ENCODE peak calls at places on chromosomes 12 and 14, in four cellular contexts. H is uterus, T is tibial artery, G is stomach. J is an unnamed sample. For H3K4me1, the result is how much of the 10 kb centered on the place peaks cover.

GRCh38 chr14:32426028-32426427 is 96.9 kb downstream of the AKAP6 start:
- DNase-seq in H (no peak), T (no peak), G (no peak), J (no peak)

GRCh38 chr14:65173973-65174693 is 71.8 kb upstream of the MAX start:
- DNase-seq in H (peak), T (no peak), G (no peak), J (no peak)

GRCh38 chr14:84017533-84017932 is 1512.4 kb upstream of the FLRT2 start:
- DNase-seq in H (no peak), T (no peak), G (no peak), J (no peak)

GRCh38 chr12:132403636-132404434 is 74.4 kb upstream of the GALNT9 start:
- DNase-seq in H (no peak), T (no peak), G (no peak), J (no peak)

GRCh38 chr14:58299665-58300202 is 1.4 kb downstream of the ARID4A start:
- DNase-seq in H (no peak), T (no peak), G (no peak), J (peak)

GRCh38 chr14:69658664-69659261 is 47.4 kb downstream of the SUSD6 start:
- DNase-seq in H (no peak), T (no peak), G (no peak), J (peak)

GRCh38 chr14:101402936-101403660 is 158.2 kb upstream of the DIO3 start:
- DNase-seq in H (no peak), T (peak), G (no peak), J (no peak)

GRCh38 chr14:51807355-51807754 is 53.1 kb upstream of the GNG2 start:
- DNase-seq in H (peak), T (no peak), G (no peak), J (no peak)

GRCh38 chr12:51721281-51721940 is 127.1 kb downstream of the FIGNL2 start:
- DNase-seq in H (no peak), T (peak), G (no peak), J (peak)

GRCh38 chr14:66920196-66920595 is 269.0 kb upstream of the GARIN2 start:
- DNase-seq in H (no peak), T (no peak), G (no peak), J (no peak)

GRCh38 chr14:67532998-67533753 is at the start of gene PLEKHH1:
- DNase-seq in H (peak), T (peak), G (peak), J (peak)

GRCh38 chr14:51597511-51597920 is 54.2 kb upstream of the FRMD6 start:
- DNase-seq in H (no peak), T (no peak), G (no peak), J (no peak)

GRCh38 chr14:105039458-105040205 is 18.7 kb upstream of the CDCA4 start:
- DNase-seq in H (no peak), T (no peak), G (no peak), J (no peak)

GRCh38 chr12:108842364-108842763 is 15.0 kb downstream of the SSH1 start:
- DNase-seq in H (no peak), T (no peak), G (no peak), J (no peak)

GRCh38 chr14:76516884-76517283 is 140.9 kb downstream of the ESRRB start:
- DNase-seq in H (no peak), T (no peak), G (no peak), J (no peak)

GRCh38 chr12:56299308-56299852 is 750 bp downstream of the CS start:
- DNase-seq in H (no peak), T (no peak), G (no peak), J (peak)

GRCh38 chr14:95294834-95295599 is 24.7 kb downstream of the CLMN start:
- DNase-seq in H (no peak), T (no peak), G (peak), J (no peak)

GRCh38 chr14:95222151-95222631 is 64.9 kb upstream of the DICER1 start:
- DNase-seq in H (peak), T (no peak), G (no peak), J (no peak)

GRCh38 chr12:99043319-99043914 is 398.3 kb downstream of the APAF1 start:
- DNase-seq in H (peak), T (peak), G (peak), J (peak)

GRCh38 chr12:3976351-3976938 is 103.2 kb upstream of the PARP11 start:
- DNase-seq in H (no peak), T (no peak), G (no peak), J (no peak)

GRCh38 chr14:91264151-91265150 is 19.9 kb upstream of the GPR68 start:
- DNase-seq in H (no peak), T (no peak), G (peak), J (no peak)

GRCh38 chr12:29519585-29520182 is 22.2 kb upstream of the OVCH1 start:
- DNase-seq in H (peak), T (no peak), G (no peak), J (no peak)

GRCh38 chr12:72063073-72063472 is 124.4 kb downstream of the TPH2 start:
- DNase-seq in H (no peak), T (no peak), G (no peak), J (no peak)

GRCh38 chr14:77616133-77616453 is 344 bp downstream of the SPTLC2 start:
- DNase-seq in H (no peak), T (no peak), G (no peak), J (no peak)

GRCh38 chr12:54217774-54218221 is 29.0 kb upstream of the SMUG1 start:
- DNase-seq in H (no peak), T (no peak), G (peak), J (peak)

GRCh38 chr12:56581418-56582145 is 48.5 kb downstream of the BAZ2A start:
- DNase-seq in H (no peak), T (no peak), G (no peak), J (no peak)

GRCh38 chr14:36659822-36660735 is 1.6 kb upstream of the PAX9 start:
- DNase-seq in H (no peak), T (no peak), G (no peak), J (no peak)

GRCh38 chr12:47022296-47022695 is 57.1 kb upstream of the PCED1B start:
- DNase-seq in H (no peak), T (no peak), G (no peak), J (no peak)

GRCh38 chr12:57124259-57124877 is 3.9 kb upstream of the LRP1 start:
- DNase-seq in H (peak), T (peak), G (peak), J (no peak)

GRCh38 chr12:106107566-106107965 is 31.2 kb downstream of the NUAK1 start:
- DNase-seq in H (no peak), T (no peak), G (no peak), J (no peak)

GRCh38 chr12:15899282-15899870 is 11.8 kb upstream of the DERA start:
- DNase-seq in H (no peak), T (no peak), G (no peak), J (no peak)

GRCh38 chr14:96083667-96084320 is 44.6 kb downstream of the C14orf132 start:
- DNase-seq in H (no peak), T (no peak), G (peak), J (no peak)

GRCh38 chr14:32545109-32545857 is 216.2 kb downstream of the AKAP6 start:
- DNase-seq in H (no peak), T (no peak), G (no peak), J (no peak)

GRCh38 chr12:116294464-116295002 is 17.0 kb upstream of the MED13L start:
- DNase-seq in H (no peak), T (no peak), G (no peak), J (no peak)

GRCh38 chr12:7694556-7694955 is 1.0 kb downstream of the GDF3 start:
- DNase-seq in H (no peak), T (no peak), G (no peak), J (no peak)

GRCh38 chr14:103518416-103519042 is 4.1 kb downstream of the CKB start:
- DNase-seq in H (peak), T (no peak), G (peak), J (peak)
- H3K4me1 ChIP-seq in H (under half), T (under half), G (half or more), J (under half)

GRCh38 chr12:69515394-69515793 is 45.2 kb downstream of the FRS2 start:
- DNase-seq in H (no peak), T (no peak), G (no peak), J (no peak)

GRCh38 chr12:69513297-69513696 is 43.1 kb downstream of the FRS2 start:
- DNase-seq in H (no peak), T (no peak), G (no peak), J (no peak)

GRCh38 chr12:69514845-69515244 is 44.7 kb downstream of the FRS2 start:
- DNase-seq in H (no peak), T (no peak), G (no peak), J (no peak)

GRCh38 chr12:69512820-69513219 is 42.6 kb downstream of the FRS2 start:
- DNase-seq in H (no peak), T (no peak), G (no peak), J (no peak)

DNA sequence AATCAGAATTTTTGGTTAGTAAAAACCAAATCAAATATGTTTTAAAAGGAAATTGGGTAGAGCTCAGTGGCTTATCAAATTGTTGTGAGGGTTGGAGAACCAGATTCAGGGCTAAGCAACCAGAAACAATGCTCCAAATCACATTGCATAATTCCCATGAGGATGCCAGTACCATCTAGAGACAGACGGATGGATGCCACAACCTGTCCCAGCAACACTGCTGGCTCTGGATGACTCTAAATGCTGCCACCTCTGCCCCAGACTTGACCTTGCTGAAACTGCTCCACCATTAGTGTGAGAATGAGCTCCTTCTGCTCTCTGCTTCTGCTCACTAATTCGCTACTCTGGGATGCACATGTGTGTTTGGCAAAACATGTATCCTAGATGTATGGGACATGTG is 43.9 kb downstream of the FRS2 start:
- DNase-seq in H (no peak), T (no peak), G (no peak), J (no peak)
- H3K4me1 ChIP-seq in H (under half), T (under half), G (under half), J (under half)

DNA sequence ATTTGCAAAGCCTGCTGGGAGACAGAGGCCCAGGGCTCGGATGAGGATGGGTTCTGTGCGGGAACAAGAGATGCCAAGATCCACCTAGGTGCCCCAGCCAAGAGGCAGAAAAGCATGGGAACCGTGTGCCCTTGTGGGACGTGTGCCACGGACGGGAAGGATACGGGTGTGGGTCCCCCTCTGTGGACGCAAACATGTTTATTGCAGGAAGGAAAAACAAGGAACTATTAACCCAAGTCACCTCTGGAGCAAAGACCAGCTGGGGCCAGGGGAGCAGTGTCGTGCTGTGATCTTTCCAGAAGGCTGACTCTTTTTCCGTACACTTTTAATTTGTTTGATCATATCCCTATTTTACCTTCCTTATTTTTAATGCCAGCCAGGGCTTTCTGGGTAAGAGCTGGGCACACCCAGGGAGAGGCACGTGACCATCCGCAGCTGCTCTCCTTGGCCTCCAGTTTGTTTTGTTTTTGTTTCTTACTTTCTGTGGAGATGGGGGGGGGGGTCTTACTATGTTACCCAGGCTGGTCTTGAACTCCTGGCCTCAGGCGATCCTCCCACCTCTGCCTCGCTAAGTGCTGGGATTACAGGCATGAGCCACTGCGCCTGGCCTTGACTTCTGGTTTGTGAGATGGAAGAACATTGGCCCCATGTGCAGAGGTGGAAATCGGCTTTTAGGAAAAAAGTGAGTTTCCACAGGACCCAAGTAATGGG is 20.7 kb downstream of the SCARB1 start:
- DNase-seq in H (no peak), T (no peak), G (no peak), J (no peak)
- H3K4me1 ChIP-seq in H (under half), T (under half), G (under half), J (under half)

GRCh38 chr14:55938249-55938791 is 179.9 kb upstream of the PELI2 start:
- DNase-seq in H (no peak), T (no peak), G (peak), J (no peak)

GRCh38 chr14:55944757-55945156 is 173.5 kb upstream of the PELI2 start:
- DNase-seq in H (no peak), T (no peak), G (no peak), J (no peak)

GRCh38 chr14:55936691-55937090 is 181.5 kb upstream of the PELI2 start:
- DNase-seq in H (no peak), T (no peak), G (peak), J (no peak)

GRCh38 chr14:55942826-55943225 is 175.4 kb upstream of the PELI2 start:
- DNase-seq in H (no peak), T (no peak), G (no peak), J (no peak)

GRCh38 chr14:55942101-55942645 is 176.0 kb upstream of the PELI2 start:
- DNase-seq in H (no peak), T (no peak), G (peak), J (peak)
- H3K4me1 ChIP-seq in H (under half), T (under half), G (under half), J (under half)

GRCh38 chr12:18302809-18303430 is 41.6 kb downstream of the PIK3C2G start:
- DNase-seq in H (no peak), T (no peak), G (no peak), J (no peak)
- H3K4me1 ChIP-seq in H (under half), T (under half), G (under half), J (under half)

DNA sequence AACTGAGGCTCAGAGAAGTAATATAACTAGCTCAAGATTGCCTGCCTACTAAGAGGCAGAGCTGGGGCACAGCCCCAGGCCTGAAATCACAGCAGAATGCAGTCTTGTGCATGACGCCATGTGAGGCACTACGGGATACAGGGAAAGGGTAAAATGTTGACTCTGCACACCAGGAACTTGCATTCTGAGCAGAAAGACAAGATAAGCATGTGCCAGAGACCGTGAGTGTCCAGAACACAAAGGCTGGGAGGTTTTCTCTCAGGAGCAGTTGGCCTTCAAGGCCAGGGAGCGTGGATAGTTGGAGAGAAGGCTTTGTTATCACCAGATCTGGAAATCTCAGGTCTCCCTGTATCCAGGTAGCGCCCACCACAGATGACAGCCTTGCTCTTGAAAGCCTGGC is 23.2 kb upstream of the MLEC start:
- DNase-seq in H (no peak), T (no peak), G (no peak), J (no peak)
- H3K4me1 ChIP-seq in H (under half), T (under half), G (under half), J (under half)

GRCh38 chr14:23362200-23362599 is 2.8 kb downstream of the EFS start:
- DNase-seq in H (no peak), T (no peak), G (no peak), J (no peak)
- H3K4me1 ChIP-seq in H (under half), T (under half), G (under half), J (under half)

DNA sequence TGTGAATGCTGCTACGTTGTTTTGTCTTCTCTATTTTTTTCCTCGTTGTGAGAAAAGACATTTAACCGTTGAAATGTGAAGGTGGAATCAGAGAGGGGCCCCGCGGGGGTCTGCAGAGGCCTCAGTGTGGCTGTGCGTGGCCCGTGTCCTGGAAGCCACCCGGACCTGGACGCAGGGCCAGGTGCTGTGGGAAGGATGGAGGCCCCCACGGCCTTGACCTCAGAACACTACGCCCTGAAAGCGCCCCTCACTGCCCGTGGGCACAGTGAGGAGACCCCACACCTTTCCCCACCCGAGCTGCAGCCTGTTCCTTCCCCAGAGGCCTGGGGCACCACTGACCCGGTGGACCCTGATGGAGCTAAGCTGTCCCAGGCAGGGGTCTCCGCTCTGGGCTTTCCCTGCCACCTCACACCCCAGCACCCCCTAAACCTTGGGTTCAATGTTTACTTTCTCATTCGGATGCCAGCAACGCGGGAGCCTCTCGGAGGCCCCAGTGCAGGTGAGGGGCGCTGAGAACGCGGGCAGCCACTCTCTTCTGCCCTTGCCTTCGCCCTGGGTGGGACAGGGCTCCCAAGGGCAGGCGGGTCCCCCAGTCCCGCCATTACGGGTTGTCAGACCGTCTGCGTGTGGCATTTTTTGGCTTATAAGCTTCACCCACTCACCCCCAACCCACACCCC is 26.9 kb downstream of the SETD1B start:
- DNase-seq in H (no peak), T (no peak), G (no peak), J (no peak)
- H3K4me1 ChIP-seq in H (under half), T (under half), G (under half), J (under half)